ENCODE peak calls at places on chromosomes 12 and 14, in seven cellular contexts. One of them, this sample, is unnamed.

GRCh38 chr14:58826845-58827686 is 189.3 kb downstream of the DACT1 start:
- DNase-seq in HCT116: no peak
- DNase-seq in aorta: no peak
- DNase-seq in heart right ventricle: no peak
- DNase-seq in tibial artery: no peak
- DNase-seq in lung: no peak
- DNase-seq in A549: no peak
- DNase-seq in this sample: no peak

GRCh38 chr12:90953956-90954421 is 987 bp downstream of the CCER1 start:
- DNase-seq in HCT116: no peak
- DNase-seq in tibial artery: no peak
- DNase-seq in lung: no peak
- DNase-seq in heart right ventricle: peak; percentile 11
- DNase-seq in aorta: no peak
- DNase-seq in A549: no peak
- DNase-seq in this sample: no peak

GRCh38 chr14:52076334-52076733 is 7.5 kb upstream of the NID2 start:
- DNase-seq in heart right ventricle: peak; percentile 21
- DNase-seq in lung: no peak
- DNase-seq in aorta: peak; percentile 75
- DNase-seq in tibial artery: peak; percentile 92
- DNase-seq in HCT116: no peak
- DNase-seq in A549: no peak
- DNase-seq in this sample: no peak

GRCh38 chr12:15592934-15593333 is 196.3 kb downstream of the EPS8 start:
- DNase-seq in tibial artery: no peak
- DNase-seq in HCT116: no peak
- DNase-seq in A549: no peak
- DNase-seq in aorta: no peak
- DNase-seq in lung: no peak
- DNase-seq in heart right ventricle: no peak
- DNase-seq in this sample: no peak

GRCh38 chr12:107200394-107200793 is 107.0 kb upstream of the CRY1 start:
- DNase-seq in heart right ventricle: no peak
- DNase-seq in tibial artery: no peak
- DNase-seq in HCT116: peak; percentile 68
- DNase-seq in lung: no peak
- DNase-seq in aorta: no peak
- DNase-seq in A549: peak; percentile 54
- DNase-seq in this sample: no peak

GRCh38 chr14:49654511-49654910 is 19.5 kb upstream of the DNAAF2 start:
- DNase-seq in aorta: no peak
- DNase-seq in tibial artery: no peak
- DNase-seq in HCT116: no peak
- DNase-seq in heart right ventricle: no peak
- DNase-seq in A549: no peak
- DNase-seq in lung: no peak
- DNase-seq in this sample: no peak

GRCh38 chr12:104452046-104452445 is 4.7 kb upstream of the CHST11 start:
- DNase-seq in heart right ventricle: no peak
- DNase-seq in lung: no peak
- DNase-seq in aorta: no peak
- DNase-seq in tibial artery: no peak
- DNase-seq in HCT116: no peak
- DNase-seq in A549: no peak
- DNase-seq in this sample: no peak

GRCh38 chr14:39339003-39339402 is 93.2 kb downstream of the FBXO33 start:
- DNase-seq in tibial artery: no peak
- DNase-seq in lung: no peak
- DNase-seq in HCT116: no peak
- DNase-seq in heart right ventricle: no peak
- DNase-seq in aorta: no peak
- DNase-seq in A549: no peak
- DNase-seq in this sample: no peak

GRCh38 chr12:34294671-34295365 is 272.5 kb downstream of the ALG10 start:
- DNase-seq in lung: no peak
- DNase-seq in tibial artery: peak; percentile 62
- DNase-seq in HCT116: no peak
- DNase-seq in heart right ventricle: peak; percentile 1
- DNase-seq in A549: no peak
- DNase-seq in aorta: peak; percentile 53
- DNase-seq in this sample: no peak

GRCh38 chr12:5040368-5040767 is 3.3 kb upstream of the KCNA5 start:
- DNase-seq in aorta: no peak
- DNase-seq in lung: no peak
- DNase-seq in HCT116: no peak
- DNase-seq in heart right ventricle: no peak
- DNase-seq in A549: no peak
- DNase-seq in tibial artery: no peak
- DNase-seq in this sample: no peak

GRCh38 chr12:105523164-105524057 is 192.9 kb downstream of the C12orf75 start:
- DNase-seq in heart right ventricle: peak; percentile 80
- DNase-seq in A549: no peak
- DNase-seq in tibial artery: peak; percentile 87
- DNase-seq in lung: peak; percentile 39
- DNase-seq in HCT116: no peak
- DNase-seq in aorta: peak; percentile 93
- DNase-seq in this sample: peak; percentile 44

GRCh38 chr12:104319918-104320626 is 16.5 kb downstream of the EID3 start:
- DNase-seq in aorta: no peak
- DNase-seq in lung: no peak
- DNase-seq in HCT116: no peak
- DNase-seq in heart right ventricle: no peak
- DNase-seq in A549: no peak
- DNase-seq in tibial artery: no peak
- DNase-seq in this sample: no peak

GRCh38 chr12:105679982-105680381 is 349.5 kb downstream of the C12orf75 start:
- DNase-seq in A549: no peak
- DNase-seq in HCT116: no peak
- DNase-seq in lung: peak; percentile 9
- DNase-seq in tibial artery: no peak
- DNase-seq in heart right ventricle: no peak
- DNase-seq in aorta: no peak
- DNase-seq in this sample: no peak

GRCh38 chr12:70535896-70536374 is 101.3 kb downstream of the PTPRB start:
- DNase-seq in aorta: no peak
- DNase-seq in HCT116: no peak
- DNase-seq in lung: no peak
- DNase-seq in A549: no peak
- DNase-seq in tibial artery: no peak
- DNase-seq in heart right ventricle: no peak
- DNase-seq in this sample: peak; percentile 19

GRCh38 chr14:91343051-91343450 is 74.6 kb downstream of the CCDC88C start:
- DNase-seq in heart right ventricle: no peak
- DNase-seq in HCT116: no peak
- DNase-seq in A549: no peak
- DNase-seq in aorta: no peak
- DNase-seq in tibial artery: no peak
- DNase-seq in lung: no peak
- DNase-seq in this sample: no peak

GRCh38 chr14:32059702-32060101 is 17.4 kb upstream of the ARHGAP5 start:
- DNase-seq in HCT116: no peak
- DNase-seq in lung: no peak
- DNase-seq in A549: no peak
- DNase-seq in aorta: no peak
- DNase-seq in tibial artery: no peak
- DNase-seq in heart right ventricle: no peak
- DNase-seq in this sample: no peak

GRCh38 chr12:100043657-100044056 is 58.9 kb upstream of the ANKS1B start:
- DNase-seq in HCT116: no peak
- DNase-seq in lung: no peak
- DNase-seq in heart right ventricle: no peak
- DNase-seq in A549: no peak
- DNase-seq in tibial artery: no peak
- DNase-seq in aorta: no peak
- DNase-seq in this sample: no peak

GRCh38 chr12:716506-716905 is 35.9 kb upstream of the WNK1 start:
- DNase-seq in heart right ventricle: no peak
- DNase-seq in tibial artery: no peak
- DNase-seq in A549: no peak
- DNase-seq in HCT116: no peak
- DNase-seq in aorta: no peak
- DNase-seq in lung: no peak
- DNase-seq in this sample: no peak

GRCh38 chr12:10851243-10851858 is 2.1 kb upstream of the PRR4 start:
- DNase-seq in heart right ventricle: no peak
- DNase-seq in A549: no peak
- DNase-seq in lung: no peak
- DNase-seq in HCT116: no peak
- DNase-seq in aorta: no peak
- DNase-seq in tibial artery: no peak
- DNase-seq in this sample: no peak

GRCh38 chr14:49982082-49982481 is 89.2 kb downstream of the ARF6 start:
- DNase-seq in heart right ventricle: no peak
- DNase-seq in A549: no peak
- DNase-seq in HCT116: no peak
- DNase-seq in tibial artery: no peak
- DNase-seq in lung: no peak
- DNase-seq in aorta: no peak
- DNase-seq in this sample: no peak

GRCh38 chr12:127008758-127009403 is 1258.1 kb upstream of the TMEM132C start:
- DNase-seq in aorta: no peak
- DNase-seq in heart right ventricle: no peak
- DNase-seq in lung: no peak
- DNase-seq in HCT116: no peak
- DNase-seq in tibial artery: no peak
- DNase-seq in A549: no peak
- DNase-seq in this sample: no peak

DNA sequence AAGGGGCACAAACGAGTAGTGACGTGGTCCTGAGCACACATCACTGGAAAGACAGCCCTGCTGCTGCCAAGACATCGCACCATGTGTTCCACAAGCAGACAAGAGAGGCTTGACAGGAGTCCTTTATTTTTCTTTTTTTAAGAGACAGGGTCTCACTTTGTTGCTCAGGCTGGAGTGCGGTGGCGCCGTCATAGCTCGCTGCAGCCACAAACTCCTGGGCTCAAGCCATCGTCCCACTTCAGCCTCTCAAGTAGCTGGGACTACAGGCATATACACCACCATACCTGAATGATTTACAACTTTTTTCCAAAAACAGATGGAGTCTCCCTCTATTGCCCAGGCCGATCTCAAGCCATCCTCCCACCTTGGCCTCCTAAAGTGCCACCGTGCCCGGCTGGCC is 205.1 kb downstream of the TSPAN9 start:
- DNase-seq in A549: no peak
- DNase-seq in tibial artery: no peak
- DNase-seq in lung: no peak
- DNase-seq in aorta: no peak
- DNase-seq in heart right ventricle: no peak
- DNase-seq in HCT116: no peak
- DNase-seq in this sample: no peak
- H3K4me1 ChIP-seq in A549: no peaks in the 10 kb centered on the region
- H3K4me1 ChIP-seq in tibial artery: no peaks in the 10 kb centered on the region
- H3K4me1 ChIP-seq in lung: peaks cover 2% of the 10 kb centered on the region
- H3K4me1 ChIP-seq in aorta: no peaks in the 10 kb centered on the region
- H3K4me1 ChIP-seq in heart right ventricle: peaks cover 59% of the 10 kb centered on the region
- H3K4me1 ChIP-seq in HCT116: no peaks in the 10 kb centered on the region
- H3K4me1 ChIP-seq in this sample: no peaks in the 10 kb centered on the region

GRCh38 chr12:122003646-122004611 is 17.8 kb upstream of the BCL7A start:
- DNase-seq in aorta: peak; percentile 62
- DNase-seq in heart right ventricle: no peak
- DNase-seq in A549: no peak
- DNase-seq in tibial artery: no peak
- DNase-seq in HCT116: no peak
- DNase-seq in lung: no peak
- DNase-seq in this sample: no peak

GRCh38 chr12:122005252-122005651 is 16.4 kb upstream of the BCL7A start:
- DNase-seq in tibial artery: no peak
- DNase-seq in lung: no peak
- DNase-seq in aorta: peak; percentile 48
- DNase-seq in HCT116: no peak
- DNase-seq in heart right ventricle: no peak
- DNase-seq in A549: no peak
- DNase-seq in this sample: no peak

GRCh38 chr12:122001379-122002209 is 20.1 kb upstream of the BCL7A start:
- DNase-seq in HCT116: no peak
- DNase-seq in lung: no peak
- DNase-seq in A549: no peak
- DNase-seq in aorta: peak; percentile 31
- DNase-seq in tibial artery: no peak
- DNase-seq in heart right ventricle: no peak
- DNase-seq in this sample: no peak

GRCh38 chr12:122006186-122006926 is 15.3 kb upstream of the BCL7A start:
- DNase-seq in heart right ventricle: no peak
- DNase-seq in aorta: peak; percentile 38
- DNase-seq in HCT116: no peak
- DNase-seq in A549: no peak
- DNase-seq in tibial artery: no peak
- DNase-seq in lung: no peak
- DNase-seq in this sample: no peak

GRCh38 chr12:122004633-122005071 is 17.0 kb upstream of the BCL7A start:
- DNase-seq in tibial artery: no peak
- DNase-seq in A549: no peak
- DNase-seq in heart right ventricle: no peak
- DNase-seq in HCT116: no peak
- DNase-seq in aorta: peak; percentile 67
- DNase-seq in lung: no peak
- DNase-seq in this sample: no peak
- H3K4me1 ChIP-seq in tibial artery: peaks cover 12% of the 10 kb centered on the region
- H3K4me1 ChIP-seq in A549: no peaks in the 10 kb centered on the region
- H3K4me1 ChIP-seq in heart right ventricle: peaks cover 17% of the 10 kb centered on the region
- H3K4me1 ChIP-seq in HCT116: no peaks in the 10 kb centered on the region
- H3K4me1 ChIP-seq in aorta: no peaks in the 10 kb centered on the region
- H3K4me1 ChIP-seq in lung: peaks cover 7% of the 10 kb centered on the region
- H3K4me1 ChIP-seq in this sample: peaks cover 3% of the 10 kb centered on the region

GRCh38 chr14:95505030-95505589 is 11.3 kb downstream of the SYNE3 start:
- DNase-seq in A549: no peak
- DNase-seq in tibial artery: no peak
- DNase-seq in lung: no peak
- DNase-seq in aorta: peak; percentile 47
- DNase-seq in HCT116: no peak
- DNase-seq in heart right ventricle: no peak
- DNase-seq in this sample: no peak

GRCh38 chr14:95502381-95502950 is 14.0 kb downstream of the SYNE3 start:
- DNase-seq in aorta: peak; percentile 45
- DNase-seq in heart right ventricle: no peak
- DNase-seq in A549: no peak
- DNase-seq in lung: no peak
- DNase-seq in tibial artery: no peak
- DNase-seq in HCT116: no peak
- DNase-seq in this sample: no peak

GRCh38 chr14:95504135-95505029 is 12.1 kb downstream of the SYNE3 start:
- DNase-seq in tibial artery: no peak
- DNase-seq in aorta: peak; percentile 54
- DNase-seq in heart right ventricle: no peak
- DNase-seq in lung: no peak
- DNase-seq in A549: no peak
- DNase-seq in HCT116: no peak
- DNase-seq in this sample: no peak

GRCh38 chr14:95500772-95501401 is 15.6 kb downstream of the SYNE3 start:
- DNase-seq in A549: no peak
- DNase-seq in lung: no peak
- DNase-seq in aorta: peak; percentile 89
- DNase-seq in heart right ventricle: no peak
- DNase-seq in tibial artery: peak; percentile 82
- DNase-seq in HCT116: no peak
- DNase-seq in this sample: no peak

GRCh38 chr14:95503365-95504134 is 12.9 kb downstream of the SYNE3 start:
- DNase-seq in heart right ventricle: no peak
- DNase-seq in A549: no peak
- DNase-seq in HCT116: no peak
- DNase-seq in tibial artery: no peak
- DNase-seq in lung: no peak
- DNase-seq in aorta: peak; percentile 35
- DNase-seq in this sample: no peak
- H3K4me1 ChIP-seq in heart right ventricle: peaks cover 75% of the 10 kb centered on the region
- H3K4me1 ChIP-seq in A549: peaks cover 9% of the 10 kb centered on the region
- H3K4me1 ChIP-seq in HCT116: peaks cover 11% of the 10 kb centered on the region
- H3K4me1 ChIP-seq in tibial artery: peaks cover 48% of the 10 kb centered on the region
- H3K4me1 ChIP-seq in lung: peaks cover 15% of the 10 kb centered on the region
- H3K4me1 ChIP-seq in aorta: no peaks in the 10 kb centered on the region
- H3K4me1 ChIP-seq in this sample: peaks cover 99% of the 10 kb centered on the region

GRCh38 chr14:23077962-23078361 is 17.0 kb downstream of the ACIN1 start:
- DNase-seq in lung: no peak
- DNase-seq in heart right ventricle: no peak
- DNase-seq in aorta: no peak
- DNase-seq in tibial artery: no peak
- DNase-seq in A549: no peak
- DNase-seq in HCT116: no peak
- DNase-seq in this sample: no peak
- H3K4me1 ChIP-seq in lung: no peaks in the 10 kb centered on the region
- H3K4me1 ChIP-seq in heart right ventricle: peaks cover 17% of the 10 kb centered on the region
- H3K4me1 ChIP-seq in aorta: no peaks in the 10 kb centered on the region
- H3K4me1 ChIP-seq in tibial artery: peaks cover 7% of the 10 kb centered on the region
- H3K4me1 ChIP-seq in A549: peaks cover 44% of the 10 kb centered on the region
- H3K4me1 ChIP-seq in HCT116: peaks cover 13% of the 10 kb centered on the region
- H3K4me1 ChIP-seq in this sample: peaks cover 36% of the 10 kb centered on the region

This sample was measured in tibial nerve.